ENCODE peak calls at places on chromosome 7, in nine cellular contexts. N is thoracic aorta, A is KBM-7, G is spleen, B is EH, E is amygdala, S is activated gamma-delta T cell, D is transverse colon, F is cardiac fibroblast. O is an unnamed sample.

GRCh38 chr7:116809636-116810266 is 52.6 kb upstream of the CAPZA2 start:
- DNase-seq in F (peak), G (no peak), E (no peak), D (no peak), A (peak), S (no peak), N (no peak), B (peak), O (peak)

GRCh38 chr7:148118371-148118770 is 472.2 kb upstream of the C7orf33 start:
- DNase-seq in B (no peak), A (no peak), E (no peak), S (no peak), F (no peak), N (no peak), G (no peak), D (no peak), O (no peak)

GRCh38 chr7:154843670-154844237 is 159.2 kb downstream of the PAXIP1 start:
- DNase-seq in F (no peak), E (no peak), A (no peak), B (no peak), G (no peak), D (no peak), S (no peak), N (no peak), O (no peak)

GRCh38 chr7:1571261-1571650 is 1.4 kb upstream of the PSMG3 start:
- DNase-seq in A (no peak), S (no peak), F (peak), B (peak), D (no peak), E (no peak), G (no peak), N (no peak), O (no peak)

GRCh38 chr7:154532771-154533170 is 470.2 kb downstream of the PAXIP1 start:
- DNase-seq in E (no peak), A (no peak), D (no peak), G (no peak), F (no peak), S (no peak), B (no peak), N (no peak), O (no peak)

GRCh38 chr7:38232475-38233366 is 40.7 kb downstream of the TARP start:
- DNase-seq in A (peak), G (peak), S (peak), F (no peak), N (no peak), D (peak), B (no peak), E (no peak), O (no peak)

GRCh38 chr7:71255537-71256178 is 123.7 kb downstream of the GALNT17 start:
- DNase-seq in S (no peak), A (no peak), D (no peak), B (no peak), F (no peak), N (no peak), E (no peak), G (no peak), O (no peak)

GRCh38 chr7:74280985-74281384 is 8.2 kb upstream of the CLIP2 start:
- DNase-seq in A (no peak), F (peak), B (peak), N (no peak), G (no peak), S (no peak), E (no peak), D (no peak), O (no peak)

GRCh38 chr7:134710854-134711624 is 64.4 kb downstream of the BPGM start:
- DNase-seq in A (no peak), E (no peak), F (no peak), G (no peak), B (peak), S (no peak), D (no peak), N (no peak), O (no peak)

GRCh38 chr7:44854644-44855364 is 6.9 kb upstream of the H2AZ2 start:
- DNase-seq in E (no peak), S (no peak), A (no peak), N (no peak), D (no peak), G (no peak), B (no peak), F (no peak), O (no peak)

GRCh38 chr7:134458341-134458805 is 527 bp downstream of the AKR1B1 start:
- DNase-seq in D (peak), E (peak), G (peak), F (peak), B (peak), A (peak), N (no peak), S (peak), O (peak)

GRCh38 chr7:57210212-57210611 is 78.0 kb upstream of the ZNF479 start:
- DNase-seq in F (no peak), S (no peak), N (no peak), E (no peak), D (no peak), G (peak), A (no peak), B (no peak), O (no peak)

GRCh38 chr7:27184342-27185012 is 555 bp downstream of the HOXA11 start:
- DNase-seq in E (no peak), B (peak), D (peak), N (no peak), F (peak), S (no peak), A (peak), G (peak), O (peak)

GRCh38 chr7:132656846-132657776 is 80.8 kb upstream of the PLXNA4 start:
- DNase-seq in E (no peak), B (peak), G (no peak), S (no peak), A (peak), N (no peak), F (peak), D (no peak), O (peak)

GRCh38 chr7:142790565-142790964 is 19.8 kb downstream of the PRSS2 start:
- DNase-seq in E (no peak), A (no peak), G (no peak), F (no peak), N (no peak), S (no peak), D (no peak), B (peak), O (no peak)

GRCh38 chr7:106944035-106944665 is 79.1 kb downstream of the PIK3CG start:
- DNase-seq in A (no peak), G (no peak), D (no peak), E (no peak), N (no peak), S (no peak), B (no peak), F (no peak), O (no peak)

GRCh38 chr7:99142727-99143521 is 984 bp downstream of the SMURF1 start:
- DNase-seq in S (peak), N (peak), F (peak), G (peak), B (peak), E (peak), D (peak), A (peak), O (peak)